ENCODE peak calls at places on chromosomes 16 and 17, in seven cellular contexts. Y is activated CD4-positive, alpha-beta T cell treated with anti-CD3 and anti-CD28 coated beads, Interleukin-2, amount 50 U/mL, for 1 hour; M is cardiac muscle cell; V is T follicular helper cell; H is GM04504; N is T-cell; R is activated T-cell treated with anti-CD3 and anti-CD28 coated beads for 1 hour. W is an unnamed sample.

GRCh38 chr16:20624882-20625807 is 49.0 kb upstream of the ACSM2B start:
- DNase-seq in Y (no peak), M (no peak), V (no peak), H (no peak), N (no peak), R (no peak), W (no peak)

GRCh38 chr17:61314368-61315078 is 85.1 kb upstream of the TBX2 start:
- DNase-seq in Y (no peak), M (peak; percentile 89), V (no peak), H (peak; percentile 50), N (no peak), R (no peak), W (no peak)

GRCh38 chr16:29007865-29008593 is 23.2 kb downstream of the LAT start:
- DNase-seq in Y (peak; percentile 65), M (peak; percentile 77), V (peak; percentile 66), H (peak; percentile 73), N (peak; percentile 57), R (peak; percentile 57), W (no peak)

GRCh38 chr16:48623304-48624016 is 13.5 kb upstream of the N4BP1 start:
- DNase-seq in Y (peak; percentile 81), M (peak; percentile 94), V (peak; percentile 68), H (peak; percentile 74), N (peak; percentile 66), R (peak; percentile 72), W (peak; percentile 68)

GRCh38 chr17:71011389-71011788 is 842.1 kb downstream of the KCNJ2 start:
- DNase-seq in Y (no peak), M (peak; percentile 38), V (no peak), H (no peak), N (no peak), R (no peak), W (no peak)

GRCh38 chr17:48013876-48014602 is 23.6 kb downstream of the COPZ2 start:
- DNase-seq in Y (no peak), M (no peak), V (no peak), H (no peak), N (no peak), R (no peak), W (no peak)

GRCh38 chr17:49513616-49514373 is 18.7 kb downstream of the NGFR start:
- DNase-seq in Y (no peak), M (no peak), V (no peak), H (no peak), N (no peak), R (no peak), W (no peak)

GRCh38 chr16:85168732-85169256 is 56.5 kb upstream of the CIBAR2 start:
- DNase-seq in Y (no peak), M (peak; percentile 80), V (no peak), H (peak; percentile 30), N (no peak), R (no peak), W (no peak)

GRCh38 chr17:62860962-62861873 is 53.1 kb upstream of the MARCHF10 start:
- DNase-seq in Y (no peak), M (no peak), V (no peak), H (no peak), N (no peak), R (no peak), W (no peak)

GRCh38 chr16:23368469-23368868 is 66.4 kb downstream of the SCNN1B start:
- DNase-seq in Y (no peak), M (no peak), V (no peak), H (no peak), N (no peak), R (no peak), W (no peak)

GRCh38 chr16:84117482-84117843 is 721 bp upstream of the MBTPS1 start:
- DNase-seq in Y (peak; percentile 16), M (no peak), V (no peak), H (no peak), N (peak; percentile 16), R (peak; percentile 14), W (no peak)

GRCh38 chr16:35181422-35182030 is 1722.1 kb downstream of the TP53TG3F start:
- DNase-seq in Y (no peak), M (no peak), V (no peak), H (no peak), N (no peak), R (no peak), W (no peak)

GRCh38 chr17:39196820-39197331 is 593 bp downstream of the CACNB1 start:
- DNase-seq in Y (no peak), M (no peak), V (no peak), H (no peak), N (no peak), R (no peak), W (no peak)

GRCh38 chr16:85612801-85613608 is at the start of gene GSE1:
- DNase-seq in Y (peak; percentile 56), M (peak; percentile 80), V (peak; percentile 24), H (peak; percentile 61), N (peak; percentile 43), R (peak; percentile 44), W (peak; percentile 39)

GRCh38 chr17:82201498-82201910 is 11.1 kb downstream of the CCDC57 start:
- DNase-seq in Y (no peak), M (no peak), V (no peak), H (no peak), N (no peak), R (no peak), W (no peak)

GRCh38 chr16:67770371-67770991 is 35.9 kb downstream of the RANBP10 start:
- DNase-seq in Y (no peak), M (peak; percentile 49), V (no peak), H (no peak), N (no peak), R (no peak), W (no peak)

GRCh38 chr16:88702364-88703210 is 3.6 kb downstream of the RNF166 start:
- DNase-seq in Y (no peak), M (no peak), V (no peak), H (no peak), N (no peak), R (no peak), W (no peak)

GRCh38 chr17:57636985-57637667 is 108.0 kb downstream of the CCDC182 start:
- DNase-seq in Y (no peak), M (no peak), V (no peak), H (no peak), N (no peak), R (no peak), W (no peak)

GRCh38 chr17:699350-699749 is 15.3 kb downstream of the VPS53 start:
- DNase-seq in Y (no peak), M (no peak), V (no peak), H (no peak), N (no peak), R (no peak), W (no peak)

GRCh38 chr16:65318138-65318537 is 196.3 kb upstream of the CDH11 start:
- DNase-seq in Y (no peak), M (no peak), V (no peak), H (no peak), N (no peak), R (no peak), W (no peak)

GRCh38 chr16:68116256-68116853 is 31.2 kb downstream of the NFATC3 start:
- DNase-seq in Y (no peak), M (peak; percentile 59), V (no peak), H (no peak), N (no peak), R (no peak), W (no peak)

GRCh38 chr17:3965123-3965800 is 1.0 kb upstream of the ATP2A3 start:
- DNase-seq in Y (peak; percentile 58), M (peak; percentile 58), V (peak; percentile 46), H (no peak), N (peak; percentile 47), R (peak; percentile 52), W (peak; percentile 55)

GRCh38 chr17:78379134-78379497 is 667 bp downstream of the PGS1 start:
- DNase-seq in Y (no peak), M (peak; percentile 83), V (no peak), H (peak; percentile 74), N (no peak), R (no peak), W (no peak)

GRCh38 chr17:66040402-66040801 is 151.5 kb downstream of the CEP112 start:
- DNase-seq in Y (no peak), M (no peak), V (no peak), H (no peak), N (no peak), R (no peak), W (no peak)

GRCh38 chr17:27569257-27569722 is 61.7 kb upstream of the LGALS9 start:
- DNase-seq in Y (peak; percentile 22), M (peak; percentile 39), V (no peak), H (no peak), N (peak; percentile 69), R (no peak), W (peak; percentile 32)

GRCh38 chr17:82619641-82620040 is 28.6 kb downstream of the WDR45B start:
- DNase-seq in Y (no peak), M (no peak), V (no peak), H (no peak), N (no peak), R (no peak), W (no peak)

GRCh38 chr16:17836868-17837602 is 366.3 kb upstream of the XYLT1 start:
- DNase-seq in Y (no peak), M (peak; percentile 10), V (no peak), H (peak; percentile 83), N (no peak), R (no peak), W (no peak)

GRCh38 chr17:80790981-80791742 is 200.5 kb upstream of the CHMP6 start:
- DNase-seq in Y (no peak), M (no peak), V (no peak), H (no peak), N (no peak), R (no peak), W (no peak)

GRCh38 chr17:3316836-3317235 is 18.7 kb upstream of the OR3A1 start:
- DNase-seq in Y (no peak), M (no peak), V (no peak), H (no peak), N (no peak), R (no peak), W (no peak)

GRCh38 chr17:80265205-80266068 is 4.8 kb downstream of the RNF213 start:
- DNase-seq in Y (peak; percentile 43), M (no peak), V (no peak), H (no peak), N (peak; percentile 62), R (peak; percentile 30), W (peak; percentile 72)

GRCh38 chr16:2157480-2158261 is 2.1 kb downstream of the TRAF7 start:
- DNase-seq in Y (no peak), M (no peak), V (no peak), H (no peak), N (no peak), R (no peak), W (no peak)

GRCh38 chr16:13923703-13924298 is 3.8 kb downstream of the ERCC4 start:
- DNase-seq in Y (no peak), M (peak; percentile 82), V (no peak), H (no peak), N (no peak), R (no peak), W (no peak)

GRCh38 chr17:518047-518735 is 165.6 kb upstream of the RPH3AL start:
- DNase-seq in Y (no peak), M (no peak), V (no peak), H (no peak), N (no peak), R (no peak), W (no peak)

GRCh38 chr16:31093132-31093703 is 1.4 kb downstream of the VKORC1 start:
- DNase-seq in Y (no peak), M (peak; percentile 47), V (no peak), H (no peak), N (no peak), R (no peak), W (no peak)

GRCh38 chr17:35313875-35314409 is 59.5 kb downstream of the SLFN11 start:
- DNase-seq in Y (peak; percentile 12), M (no peak), V (no peak), H (no peak), N (no peak), R (peak; percentile 12), W (peak; percentile 16)

GRCh38 chr17:58315281-58315711 is 13.3 kb downstream of the TSPOAP1 start:
- DNase-seq in Y (no peak), M (no peak), V (no peak), H (no peak), N (no peak), R (no peak), W (peak; percentile 10)

GRCh38 chr17:63419949-63420867 is 25.9 kb downstream of the CYB561 start:
- DNase-seq in Y (peak; percentile 37), M (peak; percentile 38), V (peak; percentile 16), H (no peak), N (peak; percentile 38), R (no peak), W (no peak)

GRCh38 chr16:82754716-82755513 is 128.1 kb downstream of the CDH13 start:
- DNase-seq in Y (no peak), M (peak; percentile 20), V (no peak), H (no peak), N (no peak), R (no peak), W (no peak)

W was measured in central memory CD8-positive, alpha-beta T cell.